ENCODE peak calls at places on chromosomes 16 and 17, in nine cellular contexts. O, K, S, H, U, Z, J, I and L are unnamed samples.

GRCh38 chr17:6279659-6280058 is 155.3 kb downstream of the AIPL1 start:
- DNase-seq in O (no peak), K (no peak), S (no peak), H (peak), U (no peak), Z (no peak), J (no peak), I (peak), L (no peak)

GRCh38 chr17:81508639-81509047 is 4.0 kb downstream of the ACTG1 start:
- DNase-seq in O (no peak), K (no peak), S (no peak), H (peak), U (no peak), Z (peak), J (no peak), I (peak), L (no peak)

GRCh38 chr17:76248013-76248782 is 7.9 kb upstream of the RNF157 start:
- DNase-seq in O (peak), K (no peak), S (no peak), H (peak), U (no peak), Z (peak), J (peak), I (no peak), L (no peak)

GRCh38 chr16:57610611-57611010 is 17.8 kb upstream of the ADGRG1 start:
- DNase-seq in O (no peak), K (no peak), S (no peak), H (no peak), U (peak), Z (peak), J (no peak), I (no peak), L (no peak)

GRCh38 chr17:68290268-68290954 is 516 bp downstream of the SLC16A6 start:
- DNase-seq in O (no peak), K (no peak), S (no peak), H (no peak), U (peak), Z (no peak), J (peak), I (no peak), L (peak)

GRCh38 chr17:57755479-57756070 is 10.5 kb upstream of the CCDC182 start:
- DNase-seq in O (no peak), K (no peak), S (no peak), H (no peak), U (no peak), Z (no peak), J (no peak), I (no peak), L (no peak)

GRCh38 chr16:87713469-87714229 is 52.1 kb downstream of the KLHDC4 start:
- DNase-seq in O (no peak), K (no peak), S (peak), H (no peak), U (peak), Z (no peak), J (no peak), I (no peak), L (no peak)

GRCh38 chr17:50927287-50927686 is 61.1 kb upstream of the TOB1 start:
- DNase-seq in O (no peak), K (no peak), S (no peak), H (no peak), U (no peak), Z (no peak), J (no peak), I (no peak), L (no peak)

GRCh38 chr17:6843241-6843890 is 11.8 kb upstream of the TEKT1 start:
- DNase-seq in O (no peak), K (no peak), S (no peak), H (peak), U (no peak), Z (no peak), J (no peak), I (peak), L (no peak)

DNA sequence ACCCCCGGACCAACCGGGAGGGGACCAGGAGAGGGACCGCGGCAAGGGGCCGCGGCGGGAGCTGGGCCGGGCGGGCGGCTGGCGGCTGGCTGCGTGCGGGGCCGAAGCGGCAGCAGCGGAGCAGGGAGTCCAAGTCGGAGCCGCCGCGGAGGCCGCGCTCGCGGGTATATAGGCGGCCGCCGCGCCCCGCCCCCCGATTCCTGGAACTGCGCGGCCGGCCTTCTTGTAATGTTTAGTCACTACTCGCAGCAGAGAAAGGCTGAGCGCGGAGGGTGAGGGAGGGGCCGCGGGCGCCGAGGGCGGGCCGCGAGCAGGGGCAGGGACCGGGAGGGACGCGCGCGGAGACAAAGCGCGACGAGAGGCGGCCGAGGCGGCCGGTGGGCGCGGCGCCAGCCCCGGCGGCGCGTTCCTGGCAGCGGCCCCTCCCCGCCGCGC is at the start of gene SOCS3:
- DNase-seq in O (peak), K (no peak), S (peak), H (peak), U (peak), Z (peak), J (peak), I (peak), L (peak)
- TF ChIP-seq POLR2AphosphoS5 in O (peak), K (peak), S (no peak), H (peak), U (peak), Z (peak), J (peak), I (peak), L (no peak)

GRCh38 chr17:73283841-73284282 is 22.2 kb upstream of the CPSF4L start:
- DNase-seq in O (no peak), K (no peak), S (no peak), H (no peak), U (no peak), Z (peak), J (no peak), I (no peak), L (no peak)
- TF ChIP-seq POLR2A in O (no peak), K (no peak), S (no peak), H (no peak), U (no peak), Z (no peak), J (no peak), I (no peak), L (no peak)

DNA sequence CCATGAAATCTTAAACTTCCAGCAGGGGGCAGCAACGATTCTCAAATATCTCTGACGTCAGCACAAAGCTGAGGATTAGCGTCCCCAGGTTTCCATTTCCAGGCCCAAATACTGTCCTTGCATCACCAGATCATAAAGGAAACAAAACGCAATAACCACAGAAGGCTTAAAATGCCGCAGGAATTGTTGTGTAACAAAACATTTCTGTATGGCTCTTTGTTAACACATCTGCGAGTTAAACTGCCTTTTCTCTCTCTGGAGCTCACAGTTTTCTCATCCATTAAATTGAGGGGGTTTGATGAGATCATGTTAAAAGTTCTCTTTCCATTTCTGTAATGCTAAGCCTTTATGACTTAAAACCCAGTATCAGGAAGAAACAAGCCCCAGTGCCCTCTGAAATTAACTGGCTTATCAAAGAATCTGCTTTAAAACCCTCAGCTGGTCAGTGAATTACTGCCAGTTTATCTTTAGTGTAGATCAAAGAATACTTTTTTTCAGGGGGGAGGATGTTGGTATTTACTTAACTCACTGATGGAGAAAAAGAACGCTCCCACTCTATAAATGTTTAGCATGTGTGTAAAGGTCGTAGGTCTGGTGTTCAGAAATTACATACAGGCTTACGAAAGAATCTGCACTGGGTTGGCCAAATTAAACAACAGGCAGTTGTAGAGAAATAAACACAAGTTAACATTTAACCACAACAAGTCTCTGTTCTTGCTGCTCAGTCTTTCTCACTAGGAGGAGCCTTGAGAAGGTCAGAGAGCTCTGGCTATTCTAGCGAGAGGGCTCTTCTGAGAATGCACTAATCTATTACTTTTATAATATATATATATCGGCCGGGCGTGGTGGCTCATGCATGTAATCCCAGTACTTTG is 10.6 kb upstream of the TERF2 start:
- DNase-seq in O (peak), K (peak), S (no peak), H (peak), U (no peak), Z (peak), J (peak), I (peak), L (no peak)
- TF ChIP-seq POLR2AphosphoS5 in O (peak), K (no peak), S (no peak), H (no peak), U (no peak), Z (peak), J (peak), I (peak), L (no peak)

GRCh38 chr17:45894022-45894784 is at the start of gene MAPT:
- DNase-seq in O (peak), K (peak), S (peak), H (peak), U (peak), Z (peak), J (peak), I (peak), L (peak)
- TF ChIP-seq POLR2A in O (no peak), K (no peak), S (no peak), H (peak), U (no peak), Z (no peak), J (no peak), I (peak), L (no peak)

GRCh38 chr17:30064738-30065137 is 51.9 kb upstream of the NSRP1 start:
- DNase-seq in O (no peak), K (no peak), S (no peak), H (no peak), U (no peak), Z (no peak), J (no peak), I (no peak), L (no peak)
- TF ChIP-seq POLR2AphosphoS5 in O (no peak), K (no peak), S (no peak), H (no peak), U (no peak), Z (no peak), J (no peak), I (no peak), L (no peak)

GRCh38 chr16:55760665-55761035 is 72.2 kb downstream of the CES1 start:
- DNase-seq in O (no peak), K (no peak), S (no peak), H (no peak), U (no peak), Z (no peak), J (no peak), I (no peak), L (no peak)
- TF ChIP-seq POLR2A in O (no peak), K (no peak), S (no peak), H (no peak), U (no peak), Z (no peak), J (no peak), I (no peak), L (no peak)

GRCh38 chr16:49857423-49858181 is 1.7 kb upstream of the ZNF423 start:
- DNase-seq in O (no peak), K (no peak), S (peak), H (peak), U (peak), Z (peak), J (peak), I (peak), L (peak)

GRCh38 chr16:49861299-49861698 is 5.4 kb upstream of the ZNF423 start:
- DNase-seq in O (no peak), K (no peak), S (no peak), H (no peak), U (no peak), Z (no peak), J (no peak), I (no peak), L (no peak)

GRCh38 chr16:49858200-49859129 is 2.6 kb upstream of the ZNF423 start:
- DNase-seq in O (no peak), K (no peak), S (no peak), H (peak), U (no peak), Z (peak), J (no peak), I (no peak), L (no peak)

GRCh38 chr16:49860593-49860992 is 4.7 kb upstream of the ZNF423 start:
- DNase-seq in O (no peak), K (no peak), S (no peak), H (no peak), U (no peak), Z (no peak), J (no peak), I (no peak), L (no peak)

DNA sequence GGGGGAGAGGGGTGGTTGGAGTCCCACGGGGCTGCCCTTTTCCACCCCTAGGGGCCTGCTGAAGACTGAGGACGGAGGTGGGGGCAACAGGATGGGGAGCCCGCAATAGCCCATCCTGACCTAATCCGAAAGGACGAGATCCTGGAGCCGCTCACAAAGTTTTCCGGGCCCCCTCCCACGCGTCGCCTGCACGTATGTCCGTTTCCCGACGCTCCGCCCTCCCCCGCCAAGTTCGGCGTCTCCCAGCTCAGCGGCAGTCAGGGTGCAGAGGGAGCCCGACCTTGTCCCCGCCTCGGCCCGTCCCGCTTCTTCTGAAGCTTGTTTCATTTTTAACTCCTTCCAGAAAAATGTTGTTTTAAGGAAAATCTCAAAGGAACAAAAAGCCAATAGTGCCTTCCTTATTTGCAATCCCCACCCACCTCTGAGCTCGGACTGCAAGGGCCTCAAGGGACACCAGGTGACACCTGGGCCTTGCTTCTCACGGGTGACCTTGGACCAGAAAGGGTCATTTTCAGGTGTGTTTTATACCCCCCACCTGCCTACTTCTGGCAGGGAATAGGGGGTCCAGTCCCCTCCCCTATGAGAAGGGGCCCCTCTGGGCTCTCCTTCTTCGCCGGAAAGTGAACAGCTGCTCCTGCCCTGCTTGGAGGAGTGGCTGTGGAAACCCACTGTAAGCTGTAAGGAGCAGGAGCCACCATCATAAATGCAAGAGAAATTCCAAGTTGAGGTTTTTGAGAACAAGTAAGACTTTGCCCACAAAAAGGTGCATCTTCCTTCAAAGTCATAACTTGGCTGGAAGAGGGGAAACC is 3.4 kb upstream of the ZNF423 start:
- DNase-seq in O (no peak), K (no peak), S (no peak), H (peak), U (no peak), Z (peak), J (no peak), I (no peak), L (no peak)
- TF ChIP-seq POLR2AphosphoS5 in O (no peak), K (no peak), S (no peak), H (no peak), U (peak), Z (peak), J (peak), I (no peak), L (no peak)